ENCODE peak calls at places on chromosomes 7 and 10, in nine cellular contexts. X, L, N, Y, R, J, G, O and E are unnamed samples.

GRCh38 chr7:127794135-127794534 is 142.1 kb downstream of the SND1 start:
- DNase-seq in N (no peak), J (no peak), X (no peak), O (no peak), R (no peak), G (no peak), L (no peak), Y (no peak), E (no peak)

GRCh38 chr10:66292456-66292855 is 633.4 kb upstream of the LRRTM3 start:
- DNase-seq in J (no peak), L (no peak), N (no peak), X (no peak), O (no peak), G (no peak), Y (no peak), R (no peak), E (no peak)

GRCh38 chr7:4776160-4776623 is 769 bp downstream of the AP5Z1 start:
- DNase-seq in O (no peak), X (no peak), L (no peak), Y (no peak), N (no peak), R (no peak), J (no peak), G (no peak), E (no peak)

GRCh38 chr7:91082854-91083495 is 181.3 kb upstream of the FZD1 start:
- DNase-seq in G (no peak), Y (no peak), O (no peak), J (no peak), L (no peak), R (no peak), X (peak; percentile 14), N (peak; percentile 8), E (no peak)

GRCh38 chr10:91799580-91799975 is 1.4 kb downstream of the TNKS2 start:
- DNase-seq in G (no peak), Y (no peak), J (no peak), R (no peak), X (no peak), N (no peak), L (no peak), O (no peak), E (no peak)

GRCh38 chr7:27194641-27195379 is 5.1 kb downstream of the HOXA13 start:
- DNase-seq in R (no peak), N (no peak), X (no peak), O (no peak), Y (no peak), J (no peak), L (no peak), G (no peak), E (no peak)

GRCh38 chr7:27678617-27679260 is 16.1 kb upstream of the HIBADH start:
- DNase-seq in O (no peak), L (no peak), G (no peak), Y (no peak), J (no peak), N (peak; percentile 56), R (no peak), X (no peak), E (no peak)

GRCh38 chr7:41135511-41135910 is 567.4 kb downstream of the INHBA start:
- DNase-seq in N (no peak), X (no peak), J (no peak), L (no peak), G (no peak), R (no peak), Y (no peak), O (no peak), E (no peak)

GRCh38 chr7:20783716-20784310 is 2.9 kb downstream of the SP8 start:
- DNase-seq in G (no peak), R (peak; percentile 26), Y (no peak), N (no peak), J (no peak), X (no peak), L (no peak), O (no peak), E (no peak)